ENCODE peak calls at places on chromosomes 6 and 20, in seven cellular contexts. K, S, T, Q, H, E and B are unnamed samples.

GRCh38 chr20:13610205-13610604 is 28.5 kb downstream of the TASP1 start:
- DNase-seq in K (no peak), S (peak), T (no peak), Q (no peak), H (peak), E (peak), B (no peak)

GRCh38 chr6:49342410-49342809 is 120.6 kb downstream of the MMUT start:
- DNase-seq in K (no peak), S (peak), T (no peak), Q (no peak), H (no peak), E (no peak), B (no peak)

GRCh38 chr6:2866183-2866846 is 24.7 kb upstream of the SERPINB1 start:
- DNase-seq in K (no peak), S (peak), T (no peak), Q (peak), H (no peak), E (no peak), B (no peak)

GRCh38 chr6:105835373-105835772 is 250.8 kb upstream of the PRDM1 start:
- DNase-seq in K (no peak), S (peak), T (peak), Q (peak), H (no peak), E (peak), B (no peak)

GRCh38 chr20:45972500-45973183 is 639 bp upstream of the ZNF335 start:
- DNase-seq in K (no peak), S (peak), T (peak), Q (no peak), H (no peak), E (no peak), B (peak)

GRCh38 chr6:45327956-45328522 is at the start of gene RUNX2:
- DNase-seq in K (peak), S (peak), T (no peak), Q (peak), H (peak), E (no peak), B (no peak)

GRCh38 chr6:36656441-36656840 is 22.1 kb upstream of the CDKN1A start:
- DNase-seq in K (no peak), S (no peak), T (no peak), Q (peak), H (no peak), E (no peak), B (no peak)

GRCh38 chr20:3222635-3223600 is 13.6 kb downstream of the ITPA start:
- DNase-seq in K (no peak), S (peak), T (no peak), Q (no peak), H (no peak), E (peak), B (peak)

GRCh38 chr6:15308445-15309213 is 62.8 kb downstream of the JARID2 start:
- DNase-seq in K (no peak), S (no peak), T (no peak), Q (no peak), H (no peak), E (no peak), B (no peak)

GRCh38 chr20:47736570-47737152 is 48.6 kb downstream of the SULF2 start:
- DNase-seq in K (no peak), S (no peak), T (no peak), Q (no peak), H (no peak), E (no peak), B (no peak)

GRCh38 chr20:31606928-31607639 is 2.0 kb downstream of the ID1 start:
- DNase-seq in K (no peak), S (peak), T (peak), Q (peak), H (peak), E (peak), B (peak)

GRCh38 chr20:51600016-51600420 is 57.5 kb upstream of the NFATC2 start:
- DNase-seq in K (no peak), S (no peak), T (no peak), Q (no peak), H (peak), E (no peak), B (no peak)

GRCh38 chr6:17431581-17431980 is 38.2 kb downstream of the CAP2 start:
- DNase-seq in K (no peak), S (peak), T (no peak), Q (no peak), H (no peak), E (peak), B (no peak)

GRCh38 chr20:23296841-23297701 is 53.5 kb upstream of the NXT1 start:
- DNase-seq in K (no peak), S (no peak), T (no peak), Q (no peak), H (no peak), E (no peak), B (peak)

GRCh38 chr6:100035873-100036653 is 42.0 kb upstream of the MCHR2 start:
- DNase-seq in K (no peak), S (no peak), T (no peak), Q (no peak), H (no peak), E (no peak), B (no peak)

GRCh38 chr6:13362432-13362831 is 34.1 kb upstream of the TBC1D7 start:
- DNase-seq in K (no peak), S (no peak), T (no peak), Q (no peak), H (peak), E (no peak), B (no peak)

GRCh38 chr20:4202441-4202840 is 187.1 kb upstream of the RNF24 start:
- DNase-seq in K (no peak), S (no peak), T (no peak), Q (no peak), H (no peak), E (no peak), B (no peak)

GRCh38 chr6:4941782-4942672 is 61.8 kb downstream of the RPP40 start:
- DNase-seq in K (peak), S (no peak), T (peak), Q (peak), H (peak), E (peak), B (no peak)

GRCh38 chr20:3382836-3383235 is 24.6 kb downstream of the DNAAF9 start:
- DNase-seq in K (no peak), S (no peak), T (no peak), Q (no peak), H (no peak), E (no peak), B (no peak)

GRCh38 chr6:90765895-90766294 is 179.0 kb upstream of the MAP3K7 start:
- DNase-seq in K (no peak), S (no peak), T (no peak), Q (no peak), H (no peak), E (no peak), B (no peak)

GRCh38 chr6:104143757-104144156 is 716.0 kb downstream of the HACE1 start:
- DNase-seq in K (no peak), S (no peak), T (no peak), Q (no peak), H (no peak), E (no peak), B (no peak)

GRCh38 chr6:27547157-27548075 is 74.5 kb upstream of the ZNF184 start:
- DNase-seq in K (no peak), S (peak), T (no peak), Q (peak), H (peak), E (peak), B (no peak)

GRCh38 chr6:158647501-158647900 is 2.4 kb upstream of the SYTL3 start:
- DNase-seq in K (no peak), S (no peak), T (no peak), Q (no peak), H (no peak), E (no peak), B (no peak)

GRCh38 chr20:13340088-13340487 is 119.0 kb downstream of the ISM1 start:
- DNase-seq in K (no peak), S (no peak), T (no peak), Q (peak), H (no peak), E (no peak), B (no peak)

GRCh38 chr20:49037962-49038387 is 8.1 kb upstream of the CSE1L start:
- DNase-seq in K (no peak), S (no peak), T (no peak), Q (no peak), H (peak), E (no peak), B (no peak)

GRCh38 chr6:31621991-31622390 is 1.5 kb downstream of the PRRC2A start:
- DNase-seq in K (no peak), S (no peak), T (peak), Q (peak), H (no peak), E (no peak), B (no peak)

GRCh38 chr6:122894791-122895190 is 101.2 kb upstream of the CLVS2 start:
- DNase-seq in K (no peak), S (no peak), T (no peak), Q (no peak), H (no peak), E (no peak), B (no peak)

GRCh38 chr6:53664623-53665022 is 933 bp downstream of the KLHL31 start:
- DNase-seq in K (no peak), S (peak), T (no peak), Q (no peak), H (no peak), E (no peak), B (no peak)

GRCh38 chr6:134097114-134097707 is 44.8 kb upstream of the SLC2A12 start:
- DNase-seq in K (peak), S (peak), T (peak), Q (peak), H (peak), E (peak), B (no peak)

GRCh38 chr6:32906539-32906938 is 34.3 kb downstream of the HLA-DMB start:
- DNase-seq in K (no peak), S (no peak), T (no peak), Q (peak), H (peak), E (no peak), B (no peak)

GRCh38 chr6:55869731-55870130 is 5.7 kb downstream of the BMP5 start:
- DNase-seq in K (no peak), S (no peak), T (peak), Q (peak), H (no peak), E (no peak), B (no peak)

GRCh38 chr6:39361657-39362486 is 39.4 kb upstream of the KCNK16 start:
- DNase-seq in K (peak), S (peak), T (peak), Q (peak), H (peak), E (peak), B (no peak)

GRCh38 chr6:106099235-106099537 is 13.1 kb downstream of the PRDM1 start:
- DNase-seq in K (no peak), S (no peak), T (no peak), Q (no peak), H (peak), E (no peak), B (no peak)

GRCh38 chr6:42960243-42961019 is at the start of gene GNMT:
- DNase-seq in K (no peak), S (peak), T (peak), Q (peak), H (peak), E (peak), B (peak)

GRCh38 chr6:150723857-150724256 is 124.2 kb downstream of the PLEKHG1 start:
- DNase-seq in K (no peak), S (no peak), T (no peak), Q (peak), H (no peak), E (no peak), B (no peak)

GRCh38 chr6:16334671-16335070 is 96.3 kb downstream of the GMPR start:
- DNase-seq in K (peak), S (no peak), T (peak), Q (peak), H (peak), E (no peak), B (peak)

GRCh38 chr20:2984956-2985661 is 58.3 kb upstream of the GNRH2 start:
- DNase-seq in K (no peak), S (no peak), T (peak), Q (peak), H (peak), E (no peak), B (no peak)

DNA sequence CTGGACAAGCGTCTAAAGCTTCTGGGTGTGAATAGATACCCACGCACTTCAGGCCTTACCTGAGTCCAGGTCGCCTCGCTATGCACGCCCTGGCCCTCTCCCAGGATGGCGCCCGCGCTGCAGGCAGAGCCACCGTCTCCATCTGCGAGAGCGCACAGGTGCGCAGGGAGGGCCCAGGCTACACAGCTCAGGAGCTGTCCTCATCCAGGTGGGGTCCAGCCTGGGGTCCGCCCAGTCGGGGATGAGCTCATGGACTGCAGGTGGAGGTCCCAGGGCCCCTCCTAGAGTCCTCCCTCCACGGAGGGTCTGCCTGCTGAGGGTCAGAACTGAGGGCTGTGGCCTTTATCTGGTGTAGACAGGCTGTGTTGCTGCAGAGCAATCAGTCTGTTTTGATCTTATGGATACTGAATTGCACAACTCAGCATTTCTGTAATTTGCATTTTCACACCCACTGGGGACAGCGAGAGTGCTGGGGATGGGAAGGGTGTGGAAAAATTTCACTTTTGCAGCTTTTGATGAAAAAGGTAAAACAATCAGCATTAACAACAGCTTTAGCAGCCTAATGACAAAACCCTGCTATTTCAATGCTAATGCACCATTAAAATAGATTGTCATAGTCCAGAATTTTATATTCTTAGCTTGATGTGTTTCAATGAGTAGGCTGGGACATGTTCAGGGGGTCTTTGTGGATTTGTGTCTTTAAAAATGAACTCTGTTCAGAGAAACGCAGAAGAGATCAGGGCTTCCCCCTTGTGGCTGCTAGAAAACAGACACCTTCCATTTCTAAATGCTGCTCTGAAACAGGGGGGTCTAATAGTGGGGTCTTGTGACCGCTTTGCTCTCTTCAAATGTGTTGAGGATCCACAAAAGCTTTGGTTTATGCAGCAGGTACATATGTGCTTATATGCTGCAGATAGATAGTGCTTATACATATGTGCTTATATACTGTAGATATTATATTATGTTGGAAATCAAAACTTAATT is 77.8 kb upstream of the PHACTR3 start:
- DNase-seq in K (no peak), S (peak), T (no peak), Q (no peak), H (peak), E (peak), B (peak)
- TF ChIP-seq CTCF in K (peak), S (peak), T (peak), Q (peak), H (peak), E (peak), B (peak)

GRCh38 chr6:6505111-6505510 is 83.4 kb upstream of the LY86 start:
- DNase-seq in K (no peak), S (no peak), T (no peak), Q (no peak), H (no peak), E (no peak), B (no peak)
- TF ChIP-seq CTCF in K (no peak), S (peak), T (no peak), Q (peak), H (no peak), E (no peak), B (no peak)

DNA sequence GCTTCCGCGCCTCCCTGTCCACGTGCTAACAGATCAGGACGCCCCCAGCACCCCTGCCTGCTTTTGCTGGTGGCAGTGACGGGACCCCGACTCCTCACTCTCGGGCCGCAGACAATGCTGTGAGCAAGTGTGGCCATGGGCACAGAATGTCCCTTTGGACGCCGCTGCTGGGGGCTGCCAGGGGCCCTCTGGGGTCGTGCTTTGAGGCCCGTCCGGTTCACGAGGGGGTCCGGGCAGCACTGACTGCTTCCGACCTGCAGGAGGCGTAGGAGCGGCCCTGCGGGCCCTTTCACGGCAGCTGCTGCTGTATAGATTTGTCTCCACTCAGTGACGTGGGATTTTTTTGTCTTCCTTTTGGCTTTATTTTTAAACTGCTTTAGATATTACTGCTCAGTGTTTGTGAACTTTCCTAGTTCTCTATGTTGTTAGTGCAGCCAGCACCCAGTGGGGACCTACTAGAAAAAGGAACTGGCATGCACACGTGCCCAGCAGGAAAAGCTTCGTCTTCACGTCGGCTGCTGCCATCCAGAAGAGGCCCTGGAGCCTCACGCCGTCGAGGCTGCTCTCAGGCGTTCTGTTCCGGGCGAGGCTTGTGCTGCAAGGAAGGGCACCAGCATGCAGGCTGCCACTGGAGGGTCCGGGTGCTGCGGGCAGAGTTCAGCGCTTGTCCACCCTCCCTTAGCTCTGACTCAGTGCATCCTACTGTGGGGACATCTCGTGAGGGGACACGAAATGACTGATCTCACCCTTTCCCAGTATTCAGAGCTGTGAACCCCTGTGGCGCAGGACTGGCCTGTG is 21.7 kb downstream of the UCKL1 start:
- DNase-seq in K (no peak), S (peak), T (no peak), Q (no peak), H (no peak), E (no peak), B (peak)
- TF ChIP-seq CTCF in K (peak), S (peak), T (no peak), Q (no peak), H (peak), E (peak), B (no peak)

GRCh38 chr6:101113468-101114260 is 232.5 kb upstream of the ASCC3 start:
- DNase-seq in K (no peak), S (no peak), T (no peak), Q (no peak), H (no peak), E (no peak), B (no peak)

GRCh38 chr6:101117397-101118185 is 236.5 kb upstream of the ASCC3 start:
- DNase-seq in K (no peak), S (peak), T (no peak), Q (no peak), H (peak), E (no peak), B (no peak)

GRCh38 chr6:101110814-101111213 is 229.7 kb upstream of the ASCC3 start:
- DNase-seq in K (no peak), S (no peak), T (no peak), Q (no peak), H (no peak), E (no peak), B (no peak)

GRCh38 chr6:101116337-101116736 is 235.2 kb upstream of the ASCC3 start:
- DNase-seq in K (no peak), S (peak), T (no peak), Q (no peak), H (no peak), E (no peak), B (no peak)

DNA sequence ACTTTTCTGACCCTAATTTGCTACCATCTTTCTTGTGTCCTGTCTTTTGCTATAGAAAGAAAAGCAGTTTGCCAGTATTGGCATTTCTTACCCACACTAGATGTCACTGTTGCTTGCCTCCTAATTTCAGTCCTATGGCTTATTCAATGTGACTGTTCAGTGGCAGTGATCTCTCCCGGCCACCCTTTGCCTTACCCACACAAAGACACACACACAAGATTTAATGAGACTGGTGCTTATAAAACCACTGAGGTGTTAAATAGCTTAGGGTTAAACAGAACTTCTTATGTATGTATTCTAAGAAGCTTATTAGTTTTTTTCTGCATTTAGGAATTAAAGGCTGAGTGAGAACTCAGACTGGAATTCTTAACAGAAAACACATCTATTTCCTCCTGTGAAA is 233.6 kb upstream of the ASCC3 start:
- DNase-seq in K (no peak), S (peak), T (peak), Q (peak), H (peak), E (peak), B (no peak)
- TF ChIP-seq CTCF in K (peak), S (peak), T (peak), Q (peak), H (peak), E (peak), B (peak)

GRCh38 chr6:47809863-47810262 is 28.0 kb downstream of the OPN5 start:
- DNase-seq in K (no peak), S (no peak), T (no peak), Q (no peak), H (no peak), E (no peak), B (no peak)

GRCh38 chr6:47810885-47811284 is 29.1 kb downstream of the OPN5 start:
- DNase-seq in K (no peak), S (peak), T (no peak), Q (no peak), H (no peak), E (peak), B (no peak)
- TF ChIP-seq CTCF in K (no peak), S (peak), T (no peak), Q (peak), H (no peak), E (peak), B (no peak)

GRCh38 chr6:72622094-72622540 is 253 bp downstream of the KCNQ5 start:
- DNase-seq in K (no peak), S (peak), T (peak), Q (peak), H (peak), E (no peak), B (peak)
- TF ChIP-seq CTCF in K (no peak), S (no peak), T (peak), Q (peak), H (peak), E (no peak), B (peak)

GRCh38 chr20:57709823-57710799 is at the start of gene PMEPA1:
- DNase-seq in K (peak), S (peak), T (peak), Q (peak), H (peak), E (peak), B (peak)
- TF ChIP-seq CTCF in K (no peak), S (no peak), T (no peak), Q (no peak), H (no peak), E (no peak), B (peak)